ENCODE peak calls at places on chromosomes 4 and X, in seven cellular contexts. N, K, Z, O, C, G and F are unnamed samples.
A peak's percentile ranks its signal among the peaks of the same experiment; 100 is the strongest.

GRCh38 chrX:138890491-138890890 is 179.0 kb upstream of the FGF13 start:
- DNase-seq in C (no peak), O (no peak), Z (no peak), G (no peak), K (no peak), N (no peak), F (no peak)

GRCh38 chrX:53716328-53717088 is 30.0 kb upstream of the HUWE1 start:
- DNase-seq in N (no peak), G (no peak), Z (peak; percentile 26), C (no peak), K (no peak), O (no peak), F (no peak)

GRCh38 chr4:107279729-107280128 is 243.6 kb upstream of the DKK2 start:
- DNase-seq in G (no peak), K (peak; percentile 16), O (no peak), N (no peak), C (no peak), Z (no peak), F (no peak)

GRCh38 chr4:136505020-136505419 is 1027.3 kb downstream of the PCDH18 start:
- DNase-seq in O (no peak), G (no peak), Z (no peak), C (no peak), K (peak; percentile 38), N (no peak), F (no peak)

GRCh38 chr4:19254476-19254875 is 997.2 kb upstream of the SLIT2 start:
- DNase-seq in Z (no peak), G (no peak), O (no peak), C (no peak), K (no peak), N (no peak), F (no peak)

GRCh38 chr4:54526560-54526959 is 131.2 kb upstream of the KIT start:
- DNase-seq in G (no peak), Z (no peak), C (no peak), K (no peak), O (no peak), N (no peak), F (no peak)

GRCh38 chrX:139795196-139795595 is 87.2 kb upstream of the MCF2 start:
- DNase-seq in C (no peak), Z (no peak), K (no peak), G (no peak), O (no peak), N (no peak), F (no peak)

GRCh38 chr4:27016551-27016950 is 155.9 kb downstream of the STIM2 start:
- DNase-seq in Z (no peak), K (no peak), C (no peak), G (no peak), O (no peak), N (no peak), F (no peak)

GRCh38 chrX:136714626-136715599 is 65.8 kb downstream of the ARHGEF6 start:
- DNase-seq in N (no peak), K (no peak), C (no peak), Z (no peak), O (no peak), G (no peak), F (no peak)

GRCh38 chr4:183396187-183396738 is 48.2 kb upstream of the CDKN2AIP start:
- DNase-seq in O (no peak), K (no peak), C (no peak), G (no peak), Z (no peak), N (no peak), F (no peak)

GRCh38 chr4:183399616-183400015 is 44.8 kb upstream of the CDKN2AIP start:
- DNase-seq in K (no peak), Z (no peak), C (no peak), G (no peak), O (no peak), N (no peak), F (no peak)

GRCh38 chr4:183399166-183399565 is 45.3 kb upstream of the CDKN2AIP start:
- DNase-seq in N (no peak), O (no peak), G (no peak), Z (no peak), C (no peak), K (no peak), F (no peak)

GRCh38 chr4:183398298-183399129 is 45.9 kb upstream of the CDKN2AIP start:
- DNase-seq in N (peak; percentile 78), C (peak; percentile 83), K (peak; percentile 63), Z (no peak), G (peak; percentile 20), O (peak; percentile 80), F (peak; percentile 52)

GRCh38 chr4:183397741-183398297 is 46.6 kb upstream of the CDKN2AIP start:
- DNase-seq in C (no peak), O (no peak), G (no peak), N (no peak), K (no peak), Z (no peak), F (no peak)
- H3K27ac ChIP-seq in C (no peak overlapping the region), O (no peak overlapping the region), G (peak overlapping the region; percentile 62), N (peak overlapping the region; percentile 31), K (peak overlapping the region; percentile 76), Z (no peak overlapping the region), F (no peak overlapping the region)

DNA sequence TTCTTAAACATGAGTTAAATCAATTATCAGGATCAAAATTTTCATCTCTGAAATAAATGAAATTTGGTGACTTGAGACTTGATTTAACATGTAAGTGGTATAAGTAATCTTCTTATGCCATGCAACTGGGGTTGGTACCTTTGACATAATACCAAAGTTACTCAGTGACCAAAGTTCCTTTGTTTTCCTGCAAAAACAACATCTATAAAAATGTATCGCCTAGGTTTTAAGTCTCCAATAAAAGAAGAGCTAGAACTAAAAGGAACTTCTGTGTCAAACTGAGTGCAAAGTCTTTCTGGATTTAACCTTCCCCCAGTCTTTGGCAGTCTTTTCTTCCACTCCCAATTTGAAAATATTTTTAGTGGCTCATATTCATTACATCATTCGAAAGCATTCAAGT is 27.6 kb downstream of the NAF1 start:
- DNase-seq in N (no peak), C (no peak), Z (no peak), O (no peak), G (no peak), K (no peak), F (no peak)
- TF ChIP-seq POLR2A in N (no peak), C (no peak), Z (no peak), O (no peak), G (no peak), K (no peak), F (no peak)

GRCh38 chr4:82043809-82044137 is 330.0 kb downstream of the HNRNPD start:
- DNase-seq in Z (no peak), G (no peak), N (no peak), K (no peak), O (no peak), C (no peak), F (peak; percentile 6)
- H3K4me3 ChIP-seq in Z (peak overlapping the region; percentile 61), G (no peak overlapping the region), N (peak overlapping the region; percentile 55), K (peak overlapping the region; percentile 31), O (peak overlapping the region; percentile 44), C (peak overlapping the region; percentile 64), F (peak overlapping the region; percentile 32)

GRCh38 chrX:72005046-72005445 is 94.4 kb downstream of the NHSL2 start:
- DNase-seq in N (no peak), O (no peak), C (no peak), Z (no peak), K (no peak), G (no peak), F (no peak)
- H3K27ac ChIP-seq in N (no peak overlapping the region), O (no peak overlapping the region), C (no peak overlapping the region), Z (no peak overlapping the region), K (no peak overlapping the region), G (no peak overlapping the region), F (no peak overlapping the region)

GRCh38 chrX:153971632-153972367 is at the start of gene HCFC1:
- DNase-seq in O (peak; percentile 97), Z (peak; percentile 95), C (peak; percentile 86), N (peak; percentile 92), K (peak; percentile 94), G (peak; percentile 85), F (peak; percentile 83)
- TF ChIP-seq POLR2A in O (peak; percentile 3), Z (peak; percentile 45), C (no peak), N (peak; percentile 18), K (peak; percentile 47), G (peak; percentile 20), F (peak; percentile 13)

DNA sequence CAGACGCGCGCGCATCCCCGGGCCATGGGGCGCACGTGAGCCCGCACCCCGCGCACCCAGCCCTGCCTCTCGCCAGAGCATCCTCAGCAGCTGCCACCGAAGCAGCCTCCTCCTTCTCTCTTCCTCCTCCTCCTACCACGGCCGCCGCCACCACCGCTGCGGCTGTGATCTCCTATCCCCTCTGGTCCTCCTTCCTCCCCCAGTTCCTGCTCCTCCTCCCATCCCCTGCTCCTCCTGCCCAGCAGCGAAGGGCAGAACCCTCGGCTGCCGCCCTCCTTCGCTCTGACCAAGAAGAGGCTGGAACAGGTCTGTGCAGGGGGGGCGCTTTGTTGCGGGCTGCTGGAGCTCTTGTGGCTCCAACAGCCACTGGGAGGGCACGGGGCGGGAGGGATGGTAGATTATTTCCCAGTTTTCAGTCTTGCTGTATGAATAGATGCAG is 148.7 kb upstream of the CHRDL1 start:
- DNase-seq in C (peak; percentile 48), O (no peak), K (no peak), G (no peak), N (no peak), Z (peak; percentile 47), F (peak; percentile 5)
- H3K4me3 ChIP-seq in C (peak overlapping the region; percentile 53), O (no peak overlapping the region), K (no peak overlapping the region), G (peak overlapping the region; percentile 15), N (no peak overlapping the region), Z (peak overlapping the region; percentile 49), F (peak overlapping the region; percentile 19)

GRCh38 chrX:11438767-11439166 is 145.6 kb downstream of the AMELX start:
- DNase-seq in K (no peak), C (no peak), O (no peak), Z (no peak), N (no peak), G (no peak), F (no peak)

GRCh38 chrX:11435568-11435967 is 142.4 kb downstream of the AMELX start:
- DNase-seq in C (no peak), O (no peak), N (no peak), Z (no peak), K (no peak), G (no peak), F (no peak)

GRCh38 chrX:11434607-11435006 is 141.4 kb downstream of the AMELX start:
- DNase-seq in Z (no peak), N (no peak), O (no peak), C (no peak), K (no peak), G (no peak), F (no peak)

GRCh38 chrX:11438380-11438723 is 145.1 kb downstream of the AMELX start:
- DNase-seq in O (no peak), G (no peak), K (no peak), N (no peak), C (no peak), Z (no peak), F (no peak)

GRCh38 chrX:11437642-11438379 is 144.6 kb downstream of the AMELX start:
- DNase-seq in O (peak; percentile 53), G (no peak), Z (no peak), C (no peak), K (no peak), N (no peak), F (no peak)
- H3K27ac ChIP-seq in O (peak overlapping the region; percentile 64), G (no peak overlapping the region), Z (no peak overlapping the region), C (no peak overlapping the region), K (no peak overlapping the region), N (no peak overlapping the region), F (no peak overlapping the region)